ENCODE peak calls at places on chromosomes 3 and 15, in eight cellular contexts. W, N, G, C, T, U, K and M are unnamed samples.

GRCh38 chr3:125957674-125958510 is 11.1 kb upstream of the ROPN1B start:
- DNase-seq in K (no peak), T (no peak), N (no peak), U (no peak), W (no peak), G (no peak), C (no peak), M (no peak)

GRCh38 chr3:27345959-27346865 is 23.0 kb downstream of the NEK10 start:
- DNase-seq in N (no peak), G (no peak), U (no peak), K (no peak), T (no peak), C (no peak), W (no peak), M (no peak)

GRCh38 chr3:146544929-146545528 is 622 bp upstream of the PLSCR1 start:
- DNase-seq in G (no peak), N (no peak), C (no peak), U (no peak), W (no peak), T (no peak), K (no peak), M (no peak)

GRCh38 chr15:65535192-65535591 is 4.9 kb downstream of the HACD3 start:
- DNase-seq in T (no peak), W (no peak), U (no peak), N (no peak), K (no peak), C (no peak), G (no peak), M (no peak)

GRCh38 chr15:48717458-48717857 is 71.9 kb upstream of the FBN1 start:
- DNase-seq in T (peak), C (no peak), N (no peak), W (no peak), K (no peak), U (no peak), G (peak), M (no peak)

GRCh38 chr3:195005251-195005620 is 265.7 kb downstream of the XXYLT1 start:
- DNase-seq in C (no peak), T (no peak), K (no peak), G (no peak), U (no peak), W (no peak), N (no peak), M (no peak)

GRCh38 chr15:101650145-101650544 is 2.0 kb downstream of the TM2D3 start:
- DNase-seq in N (no peak), K (no peak), T (no peak), U (no peak), G (no peak), C (no peak), W (no peak), M (no peak)

GRCh38 chr15:25345943-25346342 is 92.9 kb downstream of the UBE3A start:
- DNase-seq in U (no peak), N (no peak), G (peak), W (no peak), T (peak), C (no peak), K (no peak), M (no peak)

GRCh38 chr3:71168961-71169411 is 414.5 kb downstream of the FOXP1 start:
- DNase-seq in W (no peak), K (no peak), T (no peak), C (no peak), N (no peak), U (no peak), G (no peak), M (no peak)

GRCh38 chr3:188491276-188491687 is 337.3 kb downstream of the LPP start:
- DNase-seq in W (no peak), G (peak), N (no peak), K (no peak), T (peak), C (no peak), U (no peak), M (no peak)

GRCh38 chr15:42093966-42094365 is 396 bp downstream of the PLA2G4D start:
- DNase-seq in G (no peak), K (no peak), C (no peak), T (no peak), U (no peak), N (no peak), W (no peak), M (no peak)

GRCh38 chr3:49899815-49900214 is 3.9 kb downstream of the MST1R start:
- DNase-seq in K (no peak), G (peak), W (no peak), N (no peak), C (no peak), T (no peak), U (peak), M (no peak)

GRCh38 chr3:128910006-128910405 is 30.6 kb downstream of the ACAD9 start:
- DNase-seq in U (no peak), G (no peak), K (no peak), W (no peak), N (no peak), T (no peak), C (no peak), M (no peak)

GRCh38 chr3:63967675-63968611 is 55.4 kb downstream of the PSMD6 start:
- DNase-seq in W (no peak), T (peak), K (no peak), G (peak), U (peak), C (peak), N (no peak), M (no peak)